ENCODE peak calls at places on chromosome 18, in four cellular contexts. P, I, F and G are unnamed samples.

GRCh38 chr18:46250084-46250811 is 146.1 kb downstream of the HAUS1 start:
- DNase-seq in P (peak; percentile 93), I (peak; percentile 51), F (peak; percentile 72), G (peak; percentile 69)

GRCh38 chr18:46577546-46577945 is 79.5 kb downstream of the LOXHD1 start:
- DNase-seq in P (no peak), I (no peak), F (no peak), G (no peak)

GRCh38 chr18:23629444-23629946 is 33.2 kb downstream of the ANKRD29 start:
- DNase-seq in P (no peak), I (no peak), F (no peak), G (no peak)

GRCh38 chr18:67513285-67513684 is 3.2 kb downstream of the DSEL start:
- DNase-seq in P (no peak), I (no peak), F (peak; percentile 7), G (no peak)

GRCh38 chr18:11040823-11041712 is 108.3 kb downstream of the PIEZO2 start:
- DNase-seq in P (peak; percentile 56), I (peak; percentile 58), F (peak; percentile 80), G (no peak)

GRCh38 chr18:79862562-79862961 is 64.8 kb downstream of the KCNG2 start:
- DNase-seq in P (no peak), I (no peak), F (no peak), G (no peak)

GRCh38 chr18:11955299-11956029 is 25.8 kb upstream of the IMPA2 start:
- DNase-seq in P (peak; percentile 95), I (peak; percentile 95), F (peak; percentile 95), G (no peak)

GRCh38 chr18:23138470-23138869 is 3.2 kb downstream of the CABLES1 start:
- DNase-seq in P (no peak), I (no peak), F (no peak), G (no peak)

GRCh38 chr18:57561728-57562423 is 24.6 kb downstream of the FECH start:
- DNase-seq in P (peak; percentile 55), I (peak; percentile 60), F (peak; percentile 67), G (no peak)

GRCh38 chr18:13003466-13003896 is 12.3 kb downstream of the CEP192 start:
- DNase-seq in P (peak; percentile 80), I (peak; percentile 88), F (peak; percentile 67), G (no peak)

GRCh38 chr18:966095-967036 is 61.7 kb downstream of the ADCYAP1 start:
- DNase-seq in P (no peak), I (no peak), F (no peak), G (no peak)

GRCh38 chr18:24839991-24840390 is 379.6 kb downstream of the HRH4 start:
- DNase-seq in P (no peak), I (peak; percentile 1), F (no peak), G (no peak)

GRCh38 chr18:27428716-27429475 is 243.8 kb upstream of the CHST9 start:
- DNase-seq in P (no peak), I (no peak), F (no peak), G (no peak)

GRCh38 chr18:65623686-65624085 is 127.1 kb upstream of the CDH7 start:
- DNase-seq in P (no peak), I (no peak), F (no peak), G (no peak)

GRCh38 chr18:22250591-22250996 is 81.2 kb downstream of the GATA6 start:
- DNase-seq in P (peak; percentile 15), I (peak; percentile 62), F (peak; percentile 36), G (no peak)

GRCh38 chr18:34493099-34493544 is 217.0 kb upstream of the DTNA start:
- DNase-seq in P (peak; percentile 80), I (peak; percentile 71), F (peak; percentile 75), G (no peak)

GRCh38 chr18:34495434-34495833 is 214.7 kb upstream of the DTNA start:
- DNase-seq in P (no peak), I (peak; percentile 11), F (peak; percentile 19), G (no peak)

GRCh38 chr18:34492652-34493051 is 217.4 kb upstream of the DTNA start:
- DNase-seq in P (peak; percentile 22), I (no peak), F (no peak), G (no peak)

GRCh38 chr18:34493566-34494358 is 216.3 kb upstream of the DTNA start:
- DNase-seq in P (peak; percentile 15), I (no peak), F (no peak), G (no peak)

DNA sequence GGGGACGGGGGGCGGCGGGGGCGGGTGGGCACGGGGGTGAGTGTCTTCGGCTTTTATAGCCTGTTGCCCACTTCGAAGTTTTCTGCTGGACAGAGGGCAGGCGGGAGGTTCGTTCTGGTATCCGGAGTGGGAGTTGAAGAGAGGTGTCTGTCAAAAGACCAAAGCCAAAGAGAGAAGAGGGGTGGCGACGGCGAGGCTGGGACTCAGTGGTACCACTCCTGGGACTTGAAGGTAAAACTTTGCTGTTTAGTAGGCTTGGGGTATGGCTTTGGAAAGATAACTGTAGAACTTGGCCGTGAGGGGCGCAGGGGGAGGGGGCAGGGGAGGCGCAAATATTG is 215.8 kb upstream of the DTNA start:
- DNase-seq in P (no peak), I (no peak), F (no peak), G (no peak)
- H3K4me3 ChIP-seq in P (peak overlapping the region; percentile 56), I (no peak overlapping the region), F (no peak overlapping the region), G (no peak overlapping the region)

GRCh38 chr18:8106603-8107002 is 502.6 kb upstream of the RAB12 start:
- DNase-seq in P (no peak), I (no peak), F (no peak), G (no peak)
- TF ChIP-seq CTCF in P (no peak), I (no peak), F (no peak), G (no peak)

GRCh38 chr18:60130289-60130688 is 230.5 kb downstream of the PMAIP1 start:
- DNase-seq in P (no peak), I (no peak), F (no peak), G (no peak)
- H3K4me3 ChIP-seq in P (no peak overlapping the region), I (no peak overlapping the region), F (no peak overlapping the region), G (no peak overlapping the region)

GRCh38 chr18:41532344-41533086 is 422.5 kb upstream of the PIK3C3 start:
- DNase-seq in P (peak; percentile 1), I (no peak), F (peak; percentile 2), G (no peak)
- TF ChIP-seq CTCF in P (peak; percentile 15), I (no peak), F (no peak), G (no peak)

GRCh38 chr18:47917923-47918610 is 12.4 kb downstream of the SMAD2 start:
- DNase-seq in P (no peak), I (no peak), F (no peak), G (no peak)
- H3K4me3 ChIP-seq in P (no peak overlapping the region), I (no peak overlapping the region), F (no peak overlapping the region), G (no peak overlapping the region)

DNA sequence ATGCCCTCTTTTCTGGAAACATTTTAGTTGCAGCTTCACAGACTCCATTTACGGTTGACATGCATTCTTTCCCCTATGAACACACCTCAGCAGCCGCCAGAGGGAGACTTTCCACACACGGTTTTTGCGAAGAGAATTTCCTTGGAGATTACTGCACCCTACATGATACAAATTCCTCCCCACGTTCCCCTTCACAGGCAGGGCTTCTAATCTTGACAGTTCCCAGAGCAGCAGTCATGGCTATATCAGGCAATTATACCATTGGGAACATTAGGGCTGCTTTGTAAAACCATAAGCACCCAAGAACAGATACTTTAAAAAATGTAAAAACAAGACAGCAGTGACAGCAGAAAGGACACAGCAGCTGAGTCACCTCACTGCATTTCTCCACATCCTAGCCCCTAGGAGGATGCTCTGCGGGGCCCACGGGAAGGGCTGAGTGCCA is 253.8 kb downstream of the TGIF1 start:
- DNase-seq in P (peak; percentile 69), I (peak; percentile 64), F (peak; percentile 79), G (peak; percentile 12)
- TF ChIP-seq CTCF in P (peak; percentile 91), I (peak; percentile 82), F (peak; percentile 84), G (peak; percentile 81)

DNA sequence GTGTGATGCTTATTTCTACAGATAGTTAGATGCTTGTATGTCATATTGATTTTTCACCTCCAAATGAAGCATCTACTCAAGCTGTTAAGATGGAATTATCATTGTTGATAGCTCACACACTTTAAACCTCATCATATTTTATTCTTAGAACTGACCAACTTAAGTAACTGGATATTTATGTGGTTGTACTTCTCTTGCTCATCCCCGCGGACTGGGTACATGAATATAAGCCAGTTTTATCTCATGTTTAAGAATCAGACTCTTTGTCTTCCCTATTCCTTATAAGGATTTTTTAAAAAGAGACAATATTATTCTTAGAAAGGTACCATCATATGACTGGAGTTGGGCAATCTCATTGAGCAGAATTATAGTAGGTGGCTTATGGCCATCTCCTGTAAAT is 358.7 kb downstream of the DSC3 start:
- DNase-seq in P (no peak), I (no peak), F (no peak), G (no peak)
- H3K4me3 ChIP-seq in P (no peak overlapping the region), I (no peak overlapping the region), F (no peak overlapping the region), G (no peak overlapping the region)

GRCh38 chr18:76572517-76573247 is 77.6 kb upstream of the ZNF516 start:
- DNase-seq in P (no peak), I (no peak), F (no peak), G (no peak)
- TF ChIP-seq CTCF in P (no peak), I (no peak), F (no peak), G (no peak)

DNA sequence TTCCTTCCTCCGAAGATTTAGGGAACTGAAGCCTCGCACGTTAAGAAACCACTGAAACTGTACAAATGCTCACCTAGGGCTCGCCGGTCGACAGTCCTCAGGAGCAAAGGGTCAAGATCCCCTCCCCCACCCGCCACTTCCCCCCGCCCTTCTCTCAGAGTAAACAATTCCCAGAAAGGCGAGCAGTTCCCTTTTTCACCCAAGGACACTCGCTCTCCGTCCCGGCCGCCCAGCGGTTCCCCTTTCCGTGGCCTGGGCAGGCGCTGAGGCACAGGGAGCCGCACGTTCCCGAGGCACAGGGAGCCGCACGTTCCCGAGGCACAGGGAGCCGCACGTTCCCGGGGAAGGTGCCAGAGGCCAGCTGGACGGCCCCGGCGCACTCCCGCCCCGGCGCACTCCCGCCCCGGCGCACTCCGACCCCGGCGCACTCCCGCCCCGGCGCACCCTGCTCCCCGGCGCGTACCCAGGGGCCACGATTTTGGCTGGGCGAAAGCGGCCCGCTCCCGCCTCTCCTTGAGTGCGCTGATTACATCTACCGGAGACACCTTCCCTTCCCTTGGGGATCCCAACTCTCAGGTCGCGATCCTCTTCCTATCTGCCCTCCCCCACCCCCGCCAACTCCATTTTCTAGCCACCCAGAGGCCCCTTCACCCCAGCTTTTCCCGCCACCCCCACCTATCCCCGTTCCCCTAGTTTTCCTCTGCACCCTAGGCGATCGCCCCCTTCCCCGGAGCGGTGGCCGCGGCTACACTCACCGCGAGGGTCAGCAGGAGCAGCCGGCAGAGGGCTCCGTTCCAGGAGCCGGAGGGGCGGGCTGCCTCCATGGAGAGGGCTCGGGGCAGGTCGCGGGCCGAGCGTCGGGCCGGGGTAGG is 837 bp downstream of the DSC2 start:
- DNase-seq in P (no peak), I (no peak), F (peak; percentile 3), G (no peak)
- H3K4me3 ChIP-seq in P (peak overlapping the region; percentile 44), I (no peak overlapping the region), F (no peak overlapping the region), G (no peak overlapping the region)